ENCODE peak calls at places on chromosome 1, in seven cellular contexts. O, L, P, R, S, B and F are unnamed samples.

GRCh38 chr1:75135829-75136142 is 1.6 kb downstream of the LHX8 start:
- DNase-seq in R (no peak), L (no peak), P (no peak), B (no peak), S (peak; percentile 43), O (no peak), F (no peak)

GRCh38 chr1:23664837-23665795 is 26.5 kb upstream of the RPL11 start:
- DNase-seq in S (peak; percentile 26), B (no peak), R (peak; percentile 29), L (no peak), P (peak; percentile 60), O (no peak), F (no peak)

GRCh38 chr1:115229016-115229415 is 109.0 kb downstream of the NGF start:
- DNase-seq in O (no peak), L (no peak), S (no peak), R (peak; percentile 33), P (no peak), B (no peak), F (no peak)

GRCh38 chr1:145863272-145863671 is 4.4 kb upstream of the PIAS3 start:
- DNase-seq in B (no peak), R (no peak), O (no peak), S (peak; percentile 23), P (no peak), L (no peak), F (no peak)

GRCh38 chr1:155001438-155001687 is 1.2 kb upstream of the ZBTB7B start:
- DNase-seq in O (no peak), R (no peak), B (no peak), S (no peak), L (no peak), P (no peak), F (no peak)

GRCh38 chr1:247440001-247440620 is 17.8 kb downstream of the OR2B11 start:
- DNase-seq in O (no peak), R (no peak), L (no peak), S (no peak), B (no peak), P (no peak), F (no peak)

GRCh38 chr1:185453496-185454192 is 136.6 kb upstream of the IVNS1ABP start:
- DNase-seq in O (no peak), L (no peak), R (no peak), S (peak; percentile 34), B (no peak), P (peak; percentile 64), F (peak; percentile 28)

GRCh38 chr1:43887748-43888147 is 45.9 kb upstream of the ARTN start:
- DNase-seq in R (peak; percentile 23), S (no peak), L (no peak), P (no peak), O (no peak), B (no peak), F (no peak)

GRCh38 chr1:212566522-212567479 is 41.8 kb upstream of the ATF3 start:
- DNase-seq in L (no peak), R (peak; percentile 82), O (peak; percentile 27), S (peak; percentile 93), B (peak; percentile 61), P (peak; percentile 80), F (peak; percentile 71)

GRCh38 chr1:33684346-33685122 is 179.3 kb upstream of the HMGB4 start:
- DNase-seq in P (no peak), O (no peak), B (no peak), L (no peak), R (no peak), S (no peak), F (no peak)

GRCh38 chr1:12275370-12275769 is 45.5 kb downstream of the VPS13D start:
- DNase-seq in B (peak; percentile 42), O (no peak), P (peak; percentile 56), R (no peak), L (no peak), S (peak; percentile 30), F (no peak)

GRCh38 chr1:110872745-110873435 is at the start of gene CD53:
- DNase-seq in B (no peak), P (no peak), R (no peak), O (no peak), L (no peak), S (no peak), F (no peak)

GRCh38 chr1:223012176-223012788 is 130.8 kb downstream of the TLR5 start:
- DNase-seq in P (no peak), O (no peak), R (no peak), S (no peak), B (no peak), L (no peak), F (no peak)

GRCh38 chr1:85569122-85569521 is 11.4 kb upstream of the CCN1 start:
- DNase-seq in R (peak; percentile 59), L (no peak), O (peak; percentile 65), P (peak; percentile 90), B (no peak), S (peak; percentile 75), F (peak; percentile 62)

GRCh38 chr1:24878775-24879742 is 51.0 kb downstream of the RUNX3 start:
- DNase-seq in P (peak; percentile 48), O (peak; percentile 7), L (no peak), S (no peak), R (no peak), B (no peak), F (peak; percentile 7)

GRCh38 chr1:15289251-15289651 is 42.2 kb downstream of the FHAD1 start:
- DNase-seq in P (no peak), S (no peak), L (no peak), O (no peak), B (no peak), R (no peak), F (no peak)

GRCh38 chr1:43207229-43207853 is 35.2 kb downstream of the CFAP57 start:
- DNase-seq in O (no peak), S (no peak), P (peak; percentile 87), L (no peak), B (no peak), R (no peak), F (no peak)

GRCh38 chr1:196599324-196599723 is 8.9 kb downstream of the KCNT2 start:
- DNase-seq in S (no peak), O (no peak), P (no peak), B (no peak), L (no peak), R (no peak), F (no peak)

GRCh38 chr1:89844860-89845259 is 24.0 kb downstream of the LRRC8D start:
- DNase-seq in L (no peak), R (no peak), P (no peak), S (no peak), B (no peak), O (no peak), F (no peak)
- H3K4me3 ChIP-seq in L (no peak overlapping the region), R (peak overlapping the region; percentile 48), P (peak overlapping the region; percentile 82), S (peak overlapping the region; percentile 81), B (no peak overlapping the region), O (peak overlapping the region; percentile 73), F (peak overlapping the region; percentile 84)

DNA sequence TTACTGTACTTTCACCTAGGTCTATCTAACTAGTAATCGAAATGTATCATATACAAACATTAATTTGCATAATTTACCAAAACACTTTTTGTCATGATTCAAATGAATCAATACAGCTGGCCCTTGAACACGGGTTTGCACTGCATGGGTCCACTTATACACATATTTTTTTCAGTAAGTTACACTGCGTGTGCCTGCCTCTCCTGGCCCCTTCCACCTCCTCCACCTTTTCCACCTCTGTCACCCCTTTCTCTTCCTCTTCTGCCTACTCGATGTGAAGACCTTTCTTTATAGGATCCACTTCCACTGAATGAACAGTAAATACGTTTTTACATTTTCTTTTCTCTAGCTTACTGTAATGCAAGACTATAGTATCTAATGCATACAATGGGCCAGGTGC is 86.7 kb downstream of the SIPA1L2 start:
- DNase-seq in R (no peak), B (no peak), S (no peak), L (no peak), P (no peak), O (no peak), F (no peak)
- H3K4me3 ChIP-seq in R (no peak overlapping the region), B (no peak overlapping the region), S (no peak overlapping the region), L (no peak overlapping the region), P (no peak overlapping the region), O (no peak overlapping the region), F (no peak overlapping the region)

GRCh38 chr1:101288491-101288944 is 51.7 kb downstream of the S1PR1 start:
- DNase-seq in P (peak; percentile 94), L (no peak), S (peak; percentile 91), R (peak; percentile 80), B (peak; percentile 76), O (peak; percentile 85), F (peak; percentile 56)
- H3K4me3 ChIP-seq in P (peak overlapping the region; percentile 40), L (no peak overlapping the region), S (no peak overlapping the region), R (no peak overlapping the region), B (no peak overlapping the region), O (no peak overlapping the region), F (no peak overlapping the region)

GRCh38 chr1:206557636-206558473 is 50.5 kb downstream of the RASSF5 start:
- DNase-seq in R (no peak), S (no peak), O (no peak), L (no peak), P (no peak), B (peak; percentile 26), F (no peak)

GRCh38 chr1:206556748-206557635 is 49.7 kb downstream of the RASSF5 start:
- DNase-seq in P (peak; percentile 34), S (peak; percentile 21), L (peak; percentile 98), B (peak; percentile 74), O (no peak), R (peak; percentile 36), F (no peak)

GRCh38 chr1:206560021-206560716 is 52.1 kb downstream of the EIF2D start:
- DNase-seq in L (no peak), B (peak; percentile 41), P (peak; percentile 34), O (no peak), R (no peak), S (no peak), F (no peak)

GRCh38 chr1:206559661-206559995 is 52.3 kb downstream of the RASSF5 start:
- DNase-seq in S (no peak), B (no peak), P (no peak), R (no peak), O (no peak), L (no peak), F (no peak)

DNA sequence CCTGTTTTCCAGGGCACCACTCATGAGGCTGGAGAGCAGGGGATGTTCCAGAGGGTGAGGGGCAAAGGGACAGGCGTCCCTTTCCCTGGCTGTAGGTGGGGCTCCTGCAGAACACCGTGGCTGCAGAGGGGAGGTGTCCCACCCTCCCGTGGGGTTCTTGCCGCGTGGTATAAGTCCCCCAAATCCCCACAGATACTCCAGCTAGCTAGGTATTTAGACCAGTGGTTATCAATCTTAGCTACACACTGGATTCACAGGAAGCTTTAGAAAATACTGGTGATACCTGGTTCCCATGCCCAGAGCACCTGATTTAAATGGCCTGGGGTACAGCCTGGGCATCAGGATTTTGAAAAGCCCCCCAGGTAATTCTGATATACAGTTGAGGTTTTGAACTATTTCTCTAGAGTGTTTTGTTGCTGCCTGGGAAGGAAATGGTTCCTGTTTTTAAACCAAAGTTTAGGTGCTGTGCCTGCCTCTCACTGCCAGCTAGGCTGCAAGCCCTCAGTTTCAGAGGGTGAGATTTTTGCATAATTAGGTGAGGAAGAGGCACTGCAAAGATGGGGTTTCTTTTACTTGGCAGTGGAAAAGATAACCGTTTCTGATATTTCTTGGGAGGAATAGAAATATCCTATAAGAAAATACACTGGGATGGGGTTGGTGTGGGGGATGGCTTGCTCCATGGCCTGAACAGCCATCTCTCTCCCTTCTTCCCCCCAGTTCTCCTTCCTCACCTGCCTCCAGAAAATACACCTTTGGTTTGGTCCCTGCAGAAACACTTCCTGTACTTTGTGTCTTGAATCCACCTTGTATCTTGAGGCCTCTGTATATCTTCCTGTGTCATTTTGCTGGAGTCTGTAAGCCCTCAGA is 51.7 kb downstream of the RASSF5 start:
- DNase-seq in O (no peak), L (no peak), S (no peak), P (no peak), R (no peak), B (no peak), F (no peak)
- H3K4me3 ChIP-seq in O (no peak overlapping the region), L (peak overlapping the region; percentile 80), S (no peak overlapping the region), P (no peak overlapping the region), R (no peak overlapping the region), B (no peak overlapping the region), F (no peak overlapping the region)